ENCODE peak calls at places on chromosomes 2 and 18, in four cellular contexts. J is breast epithelium, N is GM23338, T is cardiac muscle cell. Y is an unnamed sample.
A peak's percentile ranks its signal among the peaks of the same experiment; 100 is the strongest.

GRCh38 chr2:46230677-46231425 is 66.4 kb upstream of the EPAS1 start:
- DNase-seq in J (no peak), N (no peak), T (no peak), Y (no peak)

GRCh38 chr2:153917570-153917969 is 45.8 kb downstream of the GALNT13 start:
- DNase-seq in N (no peak), T (no peak), J (no peak), Y (no peak)

GRCh38 chr2:238777369-238778067 is 70.4 kb upstream of the TWIST2 start:
- DNase-seq in N (no peak), T (no peak), J (no peak), Y (no peak)

GRCh38 chr2:223897669-223898314 is 47.3 kb downstream of the WDFY1 start:
- DNase-seq in J (no peak), N (no peak), T (no peak), Y (no peak)

GRCh38 chr2:240437861-240438809 is 2.7 kb downstream of the GPC1 start:
- DNase-seq in J (no peak), T (peak; percentile 69), N (peak; percentile 74), Y (peak; percentile 67)

GRCh38 chr2:25340340-25340886 is 1.3 kb downstream of the DNMT3A start:
- DNase-seq in N (peak; percentile 47), T (peak; percentile 30), J (no peak), Y (peak; percentile 24)

GRCh38 chr2:1874101-1874865 is 130.0 kb upstream of the PXDN start:
- DNase-seq in T (no peak), J (no peak), N (no peak), Y (no peak)

GRCh38 chr2:189580662-189581353 is at the start of gene SLC40A1:
- DNase-seq in T (peak; percentile 76), J (peak; percentile 80), N (peak; percentile 73), Y (peak; percentile 70)

GRCh38 chr18:69400976-69401474 is 337 bp downstream of the DOK6 start:
- DNase-seq in N (peak; percentile 59), T (peak; percentile 54), J (peak; percentile 34), Y (no peak)

GRCh38 chr2:1731512-1731962 is 12.8 kb downstream of the PXDN start:
- DNase-seq in N (no peak), T (no peak), J (no peak), Y (no peak)

GRCh38 chr18:70322928-70323327 is 34.1 kb downstream of the SOCS6 start:
- DNase-seq in N (no peak), T (peak; percentile 56), J (no peak), Y (no peak)

GRCh38 chr2:119208791-119209203 is 14.8 kb upstream of the STEAP3 start:
- DNase-seq in N (no peak), T (no peak), J (no peak), Y (no peak)

GRCh38 chr2:25402477-25402876 is 60.8 kb upstream of the DNMT3A start:
- DNase-seq in N (no peak), J (no peak), T (no peak), Y (no peak)

GRCh38 chr2:101734511-101735165 is 37.1 kb downstream of the MAP4K4 start:
- DNase-seq in T (no peak), J (no peak), N (no peak), Y (no peak)

DNA sequence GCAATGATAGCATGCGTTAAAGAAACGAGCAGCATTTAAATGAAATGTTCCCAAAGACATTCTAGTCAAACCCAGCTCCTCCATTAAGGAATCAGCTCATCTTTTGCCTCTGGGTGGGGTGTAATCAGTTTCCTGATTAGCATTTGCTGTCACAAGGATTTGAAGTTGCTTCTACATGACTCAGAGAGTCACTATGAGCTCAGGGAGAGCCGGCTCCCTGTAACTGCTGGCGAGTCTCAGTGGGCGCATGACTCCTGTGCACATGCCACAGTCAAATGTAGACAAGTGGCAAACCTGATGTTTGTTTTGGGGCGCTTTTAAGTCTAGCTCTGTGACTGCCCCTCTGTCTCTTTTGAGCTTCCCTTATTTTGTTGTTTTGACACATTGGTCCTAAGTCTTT is 442.3 kb upstream of the CELF4 start:
- DNase-seq in T (no peak), J (no peak), N (no peak), Y (no peak)
- H3K4me1 ChIP-seq in T (no peaks in the 10 kb centered on the region), J (no peaks in the 10 kb centered on the region), N (no peaks in the 10 kb centered on the region), Y (no peaks in the 10 kb centered on the region)

GRCh38 chr2:159211447-159212396 is 74.8 kb downstream of the WDSUB1 start:
- DNase-seq in J (no peak), N (peak; percentile 86), T (no peak), Y (no peak)
- H3K4me3 ChIP-seq in J (no peak overlapping the region), N (peak overlapping the region; percentile 20), T (no peak overlapping the region), Y (no peak overlapping the region)

GRCh38 chr18:58863539-58864145 is 1.0 kb upstream of the ZNF532 start:
- DNase-seq in J (no peak), N (peak; percentile 55), T (peak; percentile 61), Y (peak; percentile 11)
- H3K4me1 ChIP-seq in J (peaks cover 5% of the 10 kb centered on the region), N (peaks cover 62% of the 10 kb centered on the region), T (peaks cover 70% of the 10 kb centered on the region), Y (peaks cover 6% of the 10 kb centered on the region)

GRCh38 chr2:234447963-234448362 is 48.9 kb downstream of the ARL4C start:
- DNase-seq in J (no peak), T (no peak), N (no peak), Y (no peak)
- H3K4me3 ChIP-seq in J (no peak overlapping the region), T (no peak overlapping the region), N (no peak overlapping the region), Y (peak overlapping the region; percentile 3)

GRCh38 chr2:98801286-98801685 is 70.4 kb upstream of the MGAT4A start:
- DNase-seq in N (no peak), T (no peak), J (no peak), Y (no peak)
- H3K4me1 ChIP-seq in N (no peaks in the 10 kb centered on the region), T (no peaks in the 10 kb centered on the region), J (no peaks in the 10 kb centered on the region), Y (no peaks in the 10 kb centered on the region)